ENCODE peak calls at places on chromosomes 11 and 22, in ten cellular contexts. One of them, this sample, is unnamed. For H3K4me1, the result is how much of the 10 kb centered on the place peaks cover.

GRCh38 chr11:83691387-83692088 is 405.4 kb upstream of the CCDC90B start:
- DNase-seq in lung: no peak
- DNase-seq in mesenchymal stem cell: no peak
- DNase-seq in lower lobe of right lung: no peak
- DNase-seq in kidney: no peak
- DNase-seq in neural progenitor cell: no peak
- DNase-seq in HAP-1: no peak
- DNase-seq in SJSA1: no peak
- DNase-seq in psoas muscle: no peak
- DNase-seq in CD4-positive, CD25-positive, alpha-beta regulatory T cell: no peak
- DNase-seq in this sample: no peak

GRCh38 chr11:59264736-59265135 is 52.0 kb upstream of the MPEG1 start:
- DNase-seq in lower lobe of right lung: no peak
- DNase-seq in HAP-1: no peak
- DNase-seq in neural progenitor cell: no peak
- DNase-seq in mesenchymal stem cell: no peak
- DNase-seq in psoas muscle: no peak
- DNase-seq in CD4-positive, CD25-positive, alpha-beta regulatory T cell: no peak
- DNase-seq in SJSA1: no peak
- DNase-seq in kidney: no peak
- DNase-seq in lung: no peak
- DNase-seq in this sample: no peak

GRCh38 chr22:30270841-30271240 is 4.2 kb upstream of the OSM start:
- DNase-seq in SJSA1: no peak
- DNase-seq in CD4-positive, CD25-positive, alpha-beta regulatory T cell: no peak
- DNase-seq in kidney: peak
- DNase-seq in lower lobe of right lung: peak
- DNase-seq in mesenchymal stem cell: peak
- DNase-seq in lung: peak
- DNase-seq in neural progenitor cell: no peak
- DNase-seq in HAP-1: no peak
- DNase-seq in psoas muscle: peak
- DNase-seq in this sample: no peak

GRCh38 chr11:24687748-24688147 is 190.9 kb downstream of the LUZP2 start:
- DNase-seq in kidney: no peak
- DNase-seq in HAP-1: peak
- DNase-seq in psoas muscle: no peak
- DNase-seq in SJSA1: no peak
- DNase-seq in lung: no peak
- DNase-seq in neural progenitor cell: no peak
- DNase-seq in lower lobe of right lung: no peak
- DNase-seq in mesenchymal stem cell: no peak
- DNase-seq in CD4-positive, CD25-positive, alpha-beta regulatory T cell: no peak
- DNase-seq in this sample: no peak

GRCh38 chr11:130709531-130709930 is 206.7 kb downstream of the SNX19 start:
- DNase-seq in kidney: no peak
- DNase-seq in mesenchymal stem cell: no peak
- DNase-seq in CD4-positive, CD25-positive, alpha-beta regulatory T cell: no peak
- DNase-seq in lung: no peak
- DNase-seq in lower lobe of right lung: no peak
- DNase-seq in neural progenitor cell: no peak
- DNase-seq in HAP-1: no peak
- DNase-seq in SJSA1: no peak
- DNase-seq in psoas muscle: no peak
- DNase-seq in this sample: no peak

GRCh38 chr11:27266125-27266524 is 96.9 kb downstream of the CCDC34 start:
- DNase-seq in CD4-positive, CD25-positive, alpha-beta regulatory T cell: no peak
- DNase-seq in HAP-1: no peak
- DNase-seq in kidney: no peak
- DNase-seq in lower lobe of right lung: no peak
- DNase-seq in mesenchymal stem cell: no peak
- DNase-seq in SJSA1: no peak
- DNase-seq in lung: no peak
- DNase-seq in neural progenitor cell: no peak
- DNase-seq in psoas muscle: no peak
- DNase-seq in this sample: no peak

GRCh38 chr11:8293171-8293570 is 29.5 kb upstream of the LMO1 start:
- DNase-seq in lung: no peak
- DNase-seq in HAP-1: no peak
- DNase-seq in mesenchymal stem cell: no peak
- DNase-seq in psoas muscle: no peak
- DNase-seq in lower lobe of right lung: no peak
- DNase-seq in SJSA1: no peak
- DNase-seq in CD4-positive, CD25-positive, alpha-beta regulatory T cell: no peak
- DNase-seq in kidney: no peak
- DNase-seq in neural progenitor cell: peak
- DNase-seq in this sample: no peak

GRCh38 chr22:22030493-22031182 is 48.1 kb upstream of the TOP3B start:
- DNase-seq in SJSA1: no peak
- DNase-seq in neural progenitor cell: no peak
- DNase-seq in psoas muscle: peak
- DNase-seq in lower lobe of right lung: no peak
- DNase-seq in lung: no peak
- DNase-seq in mesenchymal stem cell: peak
- DNase-seq in HAP-1: peak
- DNase-seq in CD4-positive, CD25-positive, alpha-beta regulatory T cell: no peak
- DNase-seq in kidney: no peak
- DNase-seq in this sample: no peak

GRCh38 chr11:116960916-116961315 is 123.5 kb upstream of the APOA1 start:
- DNase-seq in mesenchymal stem cell: peak
- DNase-seq in lung: no peak
- DNase-seq in kidney: no peak
- DNase-seq in SJSA1: peak
- DNase-seq in lower lobe of right lung: no peak
- DNase-seq in psoas muscle: no peak
- DNase-seq in HAP-1: no peak
- DNase-seq in CD4-positive, CD25-positive, alpha-beta regulatory T cell: no peak
- DNase-seq in neural progenitor cell: peak
- DNase-seq in this sample: no peak

GRCh38 chr11:17810736-17811135 is 76.2 kb downstream of the KCNC1 start:
- DNase-seq in psoas muscle: no peak
- DNase-seq in SJSA1: no peak
- DNase-seq in kidney: no peak
- DNase-seq in lung: no peak
- DNase-seq in lower lobe of right lung: no peak
- DNase-seq in neural progenitor cell: no peak
- DNase-seq in mesenchymal stem cell: no peak
- DNase-seq in HAP-1: no peak
- DNase-seq in CD4-positive, CD25-positive, alpha-beta regulatory T cell: no peak
- DNase-seq in this sample: no peak

GRCh38 chr11:64604458-64605247 is 13.6 kb downstream of the SLC22A12 start:
- DNase-seq in mesenchymal stem cell: no peak
- DNase-seq in SJSA1: no peak
- DNase-seq in psoas muscle: no peak
- DNase-seq in lung: no peak
- DNase-seq in kidney: peak
- DNase-seq in CD4-positive, CD25-positive, alpha-beta regulatory T cell: no peak
- DNase-seq in lower lobe of right lung: no peak
- DNase-seq in HAP-1: no peak
- DNase-seq in neural progenitor cell: no peak
- DNase-seq in this sample: no peak

GRCh38 chr22:42912049-42912448 is 55.0 kb upstream of the ARFGAP3 start:
- DNase-seq in CD4-positive, CD25-positive, alpha-beta regulatory T cell: no peak
- DNase-seq in psoas muscle: no peak
- DNase-seq in mesenchymal stem cell: no peak
- DNase-seq in lung: no peak
- DNase-seq in neural progenitor cell: no peak
- DNase-seq in kidney: no peak
- DNase-seq in SJSA1: no peak
- DNase-seq in HAP-1: no peak
- DNase-seq in lower lobe of right lung: no peak
- DNase-seq in this sample: no peak

GRCh38 chr22:48425091-48425506 is 1402.6 kb downstream of the BRD1 start:
- DNase-seq in neural progenitor cell: no peak
- DNase-seq in HAP-1: no peak
- DNase-seq in SJSA1: peak
- DNase-seq in psoas muscle: no peak
- DNase-seq in lower lobe of right lung: no peak
- DNase-seq in CD4-positive, CD25-positive, alpha-beta regulatory T cell: no peak
- DNase-seq in lung: no peak
- DNase-seq in mesenchymal stem cell: no peak
- DNase-seq in kidney: no peak
- DNase-seq in this sample: no peak

GRCh38 chr11:45897556-45897955 is 9.5 kb downstream of the FREY1 start:
- DNase-seq in lower lobe of right lung: no peak
- DNase-seq in lung: no peak
- DNase-seq in neural progenitor cell: no peak
- DNase-seq in SJSA1: no peak
- DNase-seq in HAP-1: no peak
- DNase-seq in mesenchymal stem cell: no peak
- DNase-seq in psoas muscle: peak
- DNase-seq in kidney: peak
- DNase-seq in CD4-positive, CD25-positive, alpha-beta regulatory T cell: no peak
- DNase-seq in this sample: no peak

GRCh38 chr22:19610518-19611253 is 86.5 kb upstream of the CLDN5 start:
- DNase-seq in psoas muscle: no peak
- DNase-seq in SJSA1: no peak
- DNase-seq in HAP-1: no peak
- DNase-seq in CD4-positive, CD25-positive, alpha-beta regulatory T cell: peak
- DNase-seq in neural progenitor cell: no peak
- DNase-seq in lower lobe of right lung: no peak
- DNase-seq in kidney: no peak
- DNase-seq in lung: no peak
- DNase-seq in mesenchymal stem cell: no peak
- DNase-seq in this sample: no peak

GRCh38 chr11:134228625-134229024 is 4.2 kb downstream of the VPS26B start:
- DNase-seq in CD4-positive, CD25-positive, alpha-beta regulatory T cell: no peak
- DNase-seq in lower lobe of right lung: no peak
- DNase-seq in neural progenitor cell: no peak
- DNase-seq in kidney: no peak
- DNase-seq in lung: no peak
- DNase-seq in SJSA1: no peak
- DNase-seq in HAP-1: no peak
- DNase-seq in mesenchymal stem cell: no peak
- DNase-seq in psoas muscle: no peak
- DNase-seq in this sample: no peak

GRCh38 chr11:134223066-134223465 is 701 bp downstream of the NCAPD3 start:
- DNase-seq in SJSA1: no peak
- DNase-seq in lung: no peak
- DNase-seq in CD4-positive, CD25-positive, alpha-beta regulatory T cell: peak
- DNase-seq in kidney: no peak
- DNase-seq in lower lobe of right lung: no peak
- DNase-seq in neural progenitor cell: peak
- DNase-seq in psoas muscle: no peak
- DNase-seq in HAP-1: peak
- DNase-seq in mesenchymal stem cell: no peak
- DNase-seq in this sample: no peak

GRCh38 chr11:134226806-134227325 is 2.4 kb downstream of the VPS26B start:
- DNase-seq in mesenchymal stem cell: peak
- DNase-seq in HAP-1: no peak
- DNase-seq in psoas muscle: no peak
- DNase-seq in lower lobe of right lung: no peak
- DNase-seq in kidney: no peak
- DNase-seq in lung: no peak
- DNase-seq in CD4-positive, CD25-positive, alpha-beta regulatory T cell: peak
- DNase-seq in SJSA1: no peak
- DNase-seq in neural progenitor cell: no peak
- DNase-seq in this sample: no peak

GRCh38 chr11:134224710-134225662 is 515 bp downstream of the VPS26B start:
- DNase-seq in psoas muscle: peak
- DNase-seq in CD4-positive, CD25-positive, alpha-beta regulatory T cell: peak
- DNase-seq in neural progenitor cell: peak
- DNase-seq in lung: peak
- DNase-seq in mesenchymal stem cell: peak
- DNase-seq in SJSA1: peak
- DNase-seq in lower lobe of right lung: peak
- DNase-seq in kidney: peak
- DNase-seq in HAP-1: peak
- DNase-seq in this sample: peak

GRCh38 chr11:134223836-134224709 is at the start of the genes NCAPD3 and VPS26B:
- DNase-seq in psoas muscle: peak
- DNase-seq in kidney: peak
- DNase-seq in lung: peak
- DNase-seq in mesenchymal stem cell: peak
- DNase-seq in lower lobe of right lung: peak
- DNase-seq in SJSA1: peak
- DNase-seq in CD4-positive, CD25-positive, alpha-beta regulatory T cell: peak
- DNase-seq in HAP-1: peak
- DNase-seq in neural progenitor cell: peak
- DNase-seq in this sample: peak
- H3K4me1 ChIP-seq in psoas muscle: under half
- H3K4me1 ChIP-seq in kidney: under half
- H3K4me1 ChIP-seq in lung: under half
- H3K4me1 ChIP-seq in mesenchymal stem cell: under half
- H3K4me1 ChIP-seq in lower lobe of right lung: under half
- H3K4me1 ChIP-seq in SJSA1: under half
- H3K4me1 ChIP-seq in CD4-positive, CD25-positive, alpha-beta regulatory T cell: under half
- H3K4me1 ChIP-seq in HAP-1: under half
- H3K4me1 ChIP-seq in neural progenitor cell: under half
- H3K4me1 ChIP-seq in this sample: under half

GRCh38 chr22:38228873-38229740 is 27.3 kb downstream of the MAFF start:
- DNase-seq in neural progenitor cell: no peak
- DNase-seq in CD4-positive, CD25-positive, alpha-beta regulatory T cell: no peak
- DNase-seq in SJSA1: peak
- DNase-seq in HAP-1: no peak
- DNase-seq in kidney: no peak
- DNase-seq in psoas muscle: peak
- DNase-seq in mesenchymal stem cell: no peak
- DNase-seq in lower lobe of right lung: no peak
- DNase-seq in lung: no peak
- DNase-seq in this sample: no peak
- H3K4me3 ChIP-seq in neural progenitor cell: no peak
- H3K4me3 ChIP-seq in CD4-positive, CD25-positive, alpha-beta regulatory T cell: no peak
- H3K4me3 ChIP-seq in SJSA1: no peak
- H3K4me3 ChIP-seq in HAP-1: no peak
- H3K4me3 ChIP-seq in kidney: no peak
- H3K4me3 ChIP-seq in psoas muscle: no peak
- H3K4me3 ChIP-seq in mesenchymal stem cell: no peak
- H3K4me3 ChIP-seq in lower lobe of right lung: no peak
- H3K4me3 ChIP-seq in lung: no peak
- H3K4me3 ChIP-seq in this sample: no peak

GRCh38 chr11:35193767-35194166 is 54.8 kb downstream of the CD44 start:
- DNase-seq in neural progenitor cell: no peak
- DNase-seq in lower lobe of right lung: no peak
- DNase-seq in lung: no peak
- DNase-seq in psoas muscle: no peak
- DNase-seq in HAP-1: no peak
- DNase-seq in mesenchymal stem cell: no peak
- DNase-seq in CD4-positive, CD25-positive, alpha-beta regulatory T cell: no peak
- DNase-seq in kidney: no peak
- DNase-seq in SJSA1: no peak
- DNase-seq in this sample: no peak
- H3K4me1 ChIP-seq in neural progenitor cell: under half
- H3K4me1 ChIP-seq in lower lobe of right lung: under half
- H3K4me1 ChIP-seq in lung: under half
- H3K4me1 ChIP-seq in psoas muscle: under half
- H3K4me1 ChIP-seq in HAP-1: under half
- H3K4me1 ChIP-seq in mesenchymal stem cell: under half
- H3K4me1 ChIP-seq in CD4-positive, CD25-positive, alpha-beta regulatory T cell: under half
- H3K4me1 ChIP-seq in kidney: under half
- H3K4me1 ChIP-seq in SJSA1: under half
- H3K4me1 ChIP-seq in this sample: under half

DNA sequence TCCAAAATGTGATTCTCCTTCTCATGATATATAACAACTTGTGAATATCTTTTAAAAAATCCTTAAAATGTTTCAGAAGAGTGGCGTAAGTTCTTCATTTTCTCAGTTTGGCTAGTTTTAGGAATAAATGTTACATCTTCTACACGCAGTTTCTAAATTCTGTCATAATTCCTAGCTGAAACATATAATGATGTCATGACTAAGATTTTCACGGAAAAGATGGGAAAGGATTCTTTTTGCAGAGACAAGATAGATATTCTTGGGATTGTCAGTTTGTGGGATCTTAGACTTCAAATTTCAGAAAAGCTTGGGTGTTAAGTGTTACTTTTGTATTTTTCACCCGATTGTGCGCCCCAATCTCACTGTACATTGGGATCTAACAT is 1.7 kb downstream of the EED start:
- DNase-seq in CD4-positive, CD25-positive, alpha-beta regulatory T cell: no peak
- DNase-seq in HAP-1: no peak
- DNase-seq in lower lobe of right lung: no peak
- DNase-seq in psoas muscle: no peak
- DNase-seq in lung: no peak
- DNase-seq in SJSA1: no peak
- DNase-seq in neural progenitor cell: no peak
- DNase-seq in kidney: no peak
- DNase-seq in mesenchymal stem cell: no peak
- DNase-seq in this sample: no peak
- H3K4me3 ChIP-seq in CD4-positive, CD25-positive, alpha-beta regulatory T cell: peak
- H3K4me3 ChIP-seq in HAP-1: peak
- H3K4me3 ChIP-seq in lower lobe of right lung: peak
- H3K4me3 ChIP-seq in psoas muscle: peak
- H3K4me3 ChIP-seq in lung: no peak
- H3K4me3 ChIP-seq in SJSA1: peak
- H3K4me3 ChIP-seq in neural progenitor cell: peak
- H3K4me3 ChIP-seq in kidney: peak
- H3K4me3 ChIP-seq in mesenchymal stem cell: no peak
- H3K4me3 ChIP-seq in this sample: peak

This sample was measured in naive thymus-derived CD4-positive, alpha-beta T cell.